ENCODE peak calls at places on chromosomes 1 and 21, in nine cellular contexts. I, M, X, C, U, P, R, F and Q are unnamed samples.

GRCh38 chr1:183783896-183784637 is 20.9 kb upstream of the RGL1 start:
- DNase-seq in I (no peak), M (peak; percentile 21), X (no peak), C (no peak), U (no peak), P (peak; percentile 35), R (no peak), F (no peak), Q (no peak)

GRCh38 chr21:25506887-25507286 is 100.4 kb downstream of the MRPL39 start:
- DNase-seq in I (no peak), M (peak; percentile 31), X (no peak), C (no peak), U (no peak), P (no peak), R (no peak), F (no peak), Q (no peak)

GRCh38 chr1:219790834-219791615 is 137.3 kb downstream of the SLC30A10 start:
- DNase-seq in I (no peak), M (no peak), X (no peak), C (no peak), U (no peak), P (no peak), R (no peak), F (no peak), Q (no peak)

GRCh38 chr1:100358210-100358609 is 5.9 kb downstream of the CDC14A start:
- DNase-seq in I (peak; percentile 37), M (no peak), X (no peak), C (peak; percentile 22), U (no peak), P (no peak), R (no peak), F (no peak), Q (peak; percentile 46)

GRCh38 chr1:215710340-215710971 is 143.4 kb downstream of the KCTD3 start:
- DNase-seq in I (peak; percentile 58), M (no peak), X (peak; percentile 13), C (peak; percentile 70), U (no peak), P (no peak), R (no peak), F (peak; percentile 41), Q (peak; percentile 44)

GRCh38 chr1:228487336-228488106 is at the start of gene RNF187:
- DNase-seq in I (no peak), M (no peak), X (peak; percentile 92), C (no peak), U (peak; percentile 94), P (peak; percentile 98), R (no peak), F (peak; percentile 93), Q (peak; percentile 54)

GRCh38 chr21:34074283-34075098 is 1.1 kb downstream of the MRPS6 start:
- DNase-seq in I (peak; percentile 39), M (no peak), X (peak; percentile 8), C (peak; percentile 21), U (no peak), P (no peak), R (no peak), F (peak; percentile 20), Q (peak; percentile 15)

GRCh38 chr1:200115532-200115931 is 88.0 kb downstream of the NR5A2 start:
- DNase-seq in I (peak; percentile 14), M (no peak), X (no peak), C (peak; percentile 20), U (no peak), P (no peak), R (no peak), F (no peak), Q (no peak)

GRCh38 chr1:31605908-31606427 is 11.5 kb upstream of the HCRTR1 start:
- DNase-seq in I (peak; percentile 55), M (no peak), X (no peak), C (peak; percentile 95), U (no peak), P (no peak), R (no peak), F (no peak), Q (peak; percentile 79)

GRCh38 chr1:94725566-94725965 is 94.6 kb upstream of the SLC44A3 start:
- DNase-seq in I (no peak), M (no peak), X (no peak), C (no peak), U (no peak), P (no peak), R (no peak), F (no peak), Q (no peak)

GRCh38 chr21:42568834-42569731 is 55.4 kb downstream of the SLC37A1 start:
- DNase-seq in I (no peak), M (no peak), X (no peak), C (no peak), U (peak; percentile 56), P (peak; percentile 73), R (no peak), F (no peak), Q (no peak)

GRCh38 chr1:243580072-243580471 is 270.0 kb downstream of the AKT3 start:
- DNase-seq in I (no peak), M (no peak), X (no peak), C (no peak), U (no peak), P (no peak), R (no peak), F (no peak), Q (no peak)

GRCh38 chr1:232029297-232029696 is 402.7 kb downstream of the DISC1 start:
- DNase-seq in I (no peak), M (no peak), X (no peak), C (no peak), U (no peak), P (no peak), R (no peak), F (no peak), Q (no peak)

GRCh38 chr1:233336554-233337442 is 9.3 kb downstream of the MAP3K21 start:
- DNase-seq in I (no peak), M (no peak), X (no peak), C (no peak), U (no peak), P (no peak), R (no peak), F (no peak), Q (no peak)

DNA sequence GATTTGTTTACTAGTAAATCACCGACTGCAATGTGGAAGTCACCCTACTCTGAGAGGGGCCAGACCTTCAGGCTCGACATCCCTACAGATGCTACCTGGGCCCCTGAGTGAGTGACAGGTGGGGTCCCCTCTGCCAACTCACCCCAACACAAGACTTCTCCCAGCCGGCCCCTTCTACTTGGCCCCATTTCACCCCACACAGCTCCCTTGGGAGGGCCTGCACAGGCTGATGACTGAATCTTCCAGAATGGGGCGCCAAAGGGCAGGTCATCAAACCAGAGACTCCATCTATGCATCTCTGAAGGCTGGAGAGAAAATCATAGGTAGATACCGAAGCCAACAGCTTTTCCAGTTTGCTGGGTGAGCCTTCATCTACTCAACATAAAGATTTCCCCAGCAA is 9.4 kb upstream of the S100A8 start:
- DNase-seq in I (no peak), M (no peak), X (no peak), C (no peak), U (peak; percentile 21), P (no peak), R (no peak), F (no peak), Q (no peak)
- TF ChIP-seq CTCF in I (peak; percentile 27), M (no peak), X (no peak), C (no peak), U (no peak), P (no peak), R (no peak), F (no peak), Q (no peak)

GRCh38 chr1:212820969-212821368 is 26.5 kb downstream of the SPATA45 start:
- DNase-seq in I (no peak), M (no peak), X (no peak), C (no peak), U (no peak), P (no peak), R (no peak), F (no peak), Q (no peak)

GRCh38 chr1:212816567-212817278 is 25.0 kb downstream of the TATDN3 start:
- DNase-seq in I (no peak), M (no peak), X (no peak), C (no peak), U (no peak), P (no peak), R (no peak), F (no peak), Q (no peak)

GRCh38 chr1:212814548-212814947 is 22.9 kb downstream of the TATDN3 start:
- DNase-seq in I (no peak), M (no peak), X (no peak), C (no peak), U (no peak), P (no peak), R (no peak), F (no peak), Q (no peak)

GRCh38 chr1:212819704-212820103 is 27.7 kb downstream of the SPATA45 start:
- DNase-seq in I (peak; percentile 50), M (no peak), X (no peak), C (peak; percentile 72), U (no peak), P (no peak), R (no peak), F (no peak), Q (no peak)

GRCh38 chr1:212814989-212815388 is 23.3 kb downstream of the TATDN3 start:
- DNase-seq in I (peak; percentile 31), M (no peak), X (peak; percentile 22), C (no peak), U (no peak), P (no peak), R (no peak), F (no peak), Q (peak; percentile 32)
- TF ChIP-seq CTCF in I (peak; percentile 76), M (no peak), X (peak; percentile 61), C (peak; percentile 11), U (no peak), P (peak; percentile 13), R (no peak), F (peak; percentile 31), Q (peak; percentile 47)

GRCh38 chr1:178122283-178122682 is 28.4 kb downstream of the RASAL2 start:
- DNase-seq in I (no peak), M (no peak), X (no peak), C (peak; percentile 11), U (no peak), P (no peak), R (no peak), F (no peak), Q (no peak)

GRCh38 chr1:178126790-178127189 is 32.9 kb downstream of the RASAL2 start:
- DNase-seq in I (no peak), M (peak; percentile 53), X (no peak), C (no peak), U (no peak), P (no peak), R (no peak), F (no peak), Q (no peak)

GRCh38 chr1:178126261-178126660 is 32.4 kb downstream of the RASAL2 start:
- DNase-seq in I (no peak), M (no peak), X (no peak), C (no peak), U (no peak), P (no peak), R (no peak), F (no peak), Q (no peak)

GRCh38 chr1:178124115-178124514 is 30.2 kb downstream of the RASAL2 start:
- DNase-seq in I (no peak), M (no peak), X (no peak), C (no peak), U (no peak), P (no peak), R (no peak), F (no peak), Q (no peak)

GRCh38 chr1:178127482-178127881 is 33.6 kb downstream of the RASAL2 start:
- DNase-seq in I (no peak), M (no peak), X (no peak), C (no peak), U (no peak), P (no peak), R (no peak), F (no peak), Q (no peak)
- TF ChIP-seq CTCF in I (no peak), M (no peak), X (no peak), C (no peak), U (no peak), P (no peak), R (no peak), F (no peak), Q (no peak)

GRCh38 chr21:38039369-38039768 is 123.1 kb upstream of the KCNJ6 start:
- DNase-seq in I (no peak), M (no peak), X (no peak), C (no peak), U (no peak), P (no peak), R (no peak), F (no peak), Q (no peak)
- TF ChIP-seq CTCF in I (no peak), M (no peak), X (no peak), C (no peak), U (no peak), P (no peak), R (no peak), F (no peak), Q (no peak)